ENCODE peak calls at places on chromosomes 16 and 17, in nine cellular contexts. H is fibroblast of villous mesenchyme, B is small intestine, W is GM06990, L is esophagus muscularis mucosa, G is GM23248, J is AG09309, R is AG04450, O is epithelial cell of proximal tubule. F is an unnamed sample.

GRCh38 chr17:39462644-39463375 is 1.5 kb downstream of the CDK12 start:
- DNase-seq in H (peak), B (peak), W (no peak), L (no peak), G (peak), J (no peak), R (no peak), O (no peak), F (no peak)

GRCh38 chr17:35084987-35085386 is 21.5 kb upstream of the RFFL start:
- DNase-seq in H (peak), B (peak), W (no peak), L (no peak), G (peak), J (no peak), R (no peak), O (no peak), F (no peak)

GRCh38 chr16:65015577-65015976 is 106.3 kb downstream of the CDH11 start:
- DNase-seq in H (no peak), B (no peak), W (no peak), L (no peak), G (no peak), J (no peak), R (no peak), O (no peak), F (no peak)

GRCh38 chr16:68936729-68937631 is 93.6 kb downstream of the TANGO6 start:
- DNase-seq in H (peak), B (no peak), W (peak), L (no peak), G (peak), J (peak), R (no peak), O (no peak), F (no peak)

GRCh38 chr17:80609757-80610156 is 65.1 kb downstream of the RPTOR start:
- DNase-seq in H (no peak), B (no peak), W (no peak), L (no peak), G (no peak), J (no peak), R (no peak), O (no peak), F (no peak)

GRCh38 chr16:86379505-86379846 is 130.9 kb upstream of the FOXF1 start:
- DNase-seq in H (peak), B (no peak), W (no peak), L (no peak), G (peak), J (no peak), R (no peak), O (no peak), F (no peak)

GRCh38 chr16:73122604-73123386 is 74.9 kb upstream of the ZFHX3 start:
- DNase-seq in H (peak), B (no peak), W (no peak), L (no peak), G (peak), J (no peak), R (no peak), O (no peak), F (no peak)

GRCh38 chr17:66491213-66491612 is 188.8 kb downstream of the PRKCA start:
- DNase-seq in H (no peak), B (no peak), W (no peak), L (no peak), G (no peak), J (no peak), R (no peak), O (no peak), F (no peak)

GRCh38 chr17:74325743-74326379 is at the start of gene KIF19:
- DNase-seq in H (no peak), B (peak), W (peak), L (no peak), G (peak), J (no peak), R (no peak), O (no peak), F (no peak)

GRCh38 chr17:63140255-63140654 is 174.2 kb downstream of the TANC2 start:
- DNase-seq in H (peak), B (peak), W (peak), L (no peak), G (peak), J (no peak), R (no peak), O (no peak), F (no peak)

GRCh38 chr16:86707581-86707980 is 129.2 kb downstream of the FOXL1 start:
- DNase-seq in H (no peak), B (no peak), W (no peak), L (no peak), G (no peak), J (no peak), R (no peak), O (no peak), F (no peak)

GRCh38 chr17:17570207-17570797 is 21.2 kb downstream of the PEMT start:
- DNase-seq in H (peak), B (peak), W (no peak), L (no peak), G (peak), J (no peak), R (no peak), O (no peak), F (no peak)

GRCh38 chr17:28488884-28489276 is 15.4 kb downstream of the SLC13A2 start:
- DNase-seq in H (no peak), B (no peak), W (no peak), L (no peak), G (no peak), J (no peak), R (no peak), O (no peak), F (no peak)

GRCh38 chr17:81612172-81612571 is 24.7 kb downstream of the NPLOC4 start:
- DNase-seq in H (no peak), B (no peak), W (no peak), L (no peak), G (no peak), J (no peak), R (no peak), O (no peak), F (no peak)

GRCh38 chr17:36608794-36609497 is 7.6 kb downstream of the MRM1 start:
- DNase-seq in H (peak), B (peak), W (peak), L (no peak), G (peak), J (no peak), R (peak), O (no peak), F (no peak)

GRCh38 chr17:69640073-69640472 is 225.6 kb downstream of the MAP2K6 start:
- DNase-seq in H (no peak), B (no peak), W (no peak), L (no peak), G (no peak), J (no peak), R (no peak), O (no peak), F (no peak)

GRCh38 chr17:5282639-5283217 is 644 bp downstream of the RABEP1 start:
- DNase-seq in H (peak), B (peak), W (peak), L (no peak), G (peak), J (no peak), R (no peak), O (no peak), F (no peak)

GRCh38 chr16:88360999-88361398 is 21.8 kb upstream of the ZNF469 start:
- DNase-seq in H (no peak), B (no peak), W (no peak), L (no peak), G (no peak), J (no peak), R (no peak), O (no peak), F (no peak)

GRCh38 chr17:35160354-35161201 is 13.0 kb downstream of the UNC45B start:
- DNase-seq in H (no peak), B (peak), W (no peak), L (no peak), G (no peak), J (no peak), R (no peak), O (no peak), F (no peak)

GRCh38 chr16:10314811-10315210 is 71.0 kb upstream of the ATF7IP2 start:
- DNase-seq in H (peak), B (no peak), W (no peak), L (no peak), G (peak), J (no peak), R (no peak), O (no peak), F (no peak)

GRCh38 chr17:40124279-40125141 is 2.7 kb downstream of the MSL1 start:
- DNase-seq in H (peak), B (no peak), W (no peak), L (no peak), G (peak), J (no peak), R (no peak), O (no peak), F (no peak)

DNA sequence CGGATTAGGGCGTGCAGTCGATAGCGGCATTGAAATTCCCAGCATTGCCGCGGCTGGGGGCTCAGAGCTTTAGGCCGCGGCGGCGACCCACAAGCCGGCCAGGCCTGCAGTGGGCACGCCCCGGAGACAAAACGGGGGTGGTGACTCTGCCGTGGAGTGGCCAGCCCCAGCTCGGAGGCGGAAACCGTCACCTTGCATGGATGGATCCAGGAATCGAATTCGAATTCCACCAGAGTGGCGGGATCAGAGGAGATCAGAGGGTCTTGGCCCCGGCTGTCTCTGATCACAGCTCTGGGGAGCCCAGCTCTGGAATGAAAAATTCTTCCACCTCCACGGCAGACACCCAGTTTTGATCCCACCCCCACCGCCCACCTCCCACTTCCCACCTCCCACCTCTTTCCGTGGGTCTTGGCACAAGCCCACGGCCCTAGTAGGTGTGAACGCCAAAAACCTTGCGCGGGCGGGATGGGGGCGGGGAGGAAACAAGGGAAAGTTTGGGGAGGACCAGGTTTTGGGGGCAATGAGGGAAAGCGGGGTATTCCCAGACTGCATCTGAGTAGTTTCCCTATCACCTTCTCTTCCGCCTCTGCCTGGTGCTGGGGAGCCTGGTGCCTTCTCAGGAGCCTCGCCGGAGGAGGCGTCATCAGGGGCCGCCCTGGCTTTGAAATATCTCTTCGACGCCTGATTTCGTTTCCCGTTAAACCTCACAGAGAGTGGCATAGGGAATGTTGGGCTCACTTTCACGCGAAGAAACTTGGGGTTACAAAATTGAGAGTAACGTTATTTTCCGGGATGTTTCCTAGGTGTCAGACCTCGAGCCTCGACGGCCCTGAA is 1.4 kb upstream of the IRX3 start:
- DNase-seq in H (no peak), B (no peak), W (no peak), L (no peak), G (peak), J (no peak), R (no peak), O (no peak), F (no peak)
- H3K4me3 ChIP-seq in H (peak), B (no peak), W (no peak), L (peak), G (peak), J (peak), R (no peak), O (peak), F (peak)

GRCh38 chr16:27317738-27318398 is 4.1 kb downstream of the IL4R start:
- DNase-seq in H (no peak), B (no peak), W (no peak), L (no peak), G (no peak), J (no peak), R (no peak), O (no peak), F (no peak)

GRCh38 chr16:27314986-27315332 is 1.2 kb downstream of the IL4R start:
- DNase-seq in H (no peak), B (no peak), W (no peak), L (no peak), G (no peak), J (no peak), R (no peak), O (no peak), F (no peak)

GRCh38 chr16:27317320-27317719 is 3.5 kb downstream of the IL4R start:
- DNase-seq in H (no peak), B (no peak), W (no peak), L (no peak), G (no peak), J (no peak), R (no peak), O (no peak), F (no peak)

GRCh38 chr16:27315333-27316037 is 1.7 kb downstream of the IL4R start:
- DNase-seq in H (peak), B (peak), W (peak), L (peak), G (peak), J (peak), R (no peak), O (no peak), F (no peak)

DNA sequence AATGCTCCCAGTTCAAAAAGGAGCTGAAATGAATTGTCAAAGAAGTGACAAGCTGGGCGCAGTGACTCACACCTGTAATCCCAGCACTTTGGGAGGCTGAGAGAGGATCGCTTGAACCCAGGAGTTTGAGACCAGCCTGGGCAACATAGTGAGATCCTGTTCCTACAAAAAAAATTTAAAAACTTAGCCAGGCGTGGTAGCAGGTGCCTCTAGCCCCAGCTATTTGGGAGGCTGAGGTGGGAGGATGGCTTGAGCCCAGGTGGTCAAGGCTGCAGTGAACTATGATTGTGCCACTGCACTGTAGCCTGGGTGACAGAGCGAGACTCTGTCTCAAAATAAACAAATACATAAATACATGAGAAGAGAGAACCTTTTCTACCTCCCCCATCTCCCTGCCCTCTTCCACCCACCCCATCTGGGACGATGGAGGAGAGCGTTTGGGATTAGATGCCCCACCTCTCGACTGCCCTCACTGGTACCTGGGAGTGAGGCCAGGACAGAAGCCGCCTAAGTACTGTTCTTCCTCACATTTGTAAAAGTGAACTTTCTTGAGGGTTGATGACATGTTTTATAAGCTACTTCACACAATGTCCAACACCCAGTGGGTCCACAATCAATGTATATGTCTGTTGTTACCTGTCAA is 2.4 kb downstream of the IL4R start:
- DNase-seq in H (no peak), B (no peak), W (no peak), L (no peak), G (no peak), J (no peak), R (no peak), O (no peak), F (no peak)
- H3K4me3 ChIP-seq in H (peak), B (no peak), W (no peak), L (peak), G (peak), J (no peak), R (peak), O (peak), F (no peak)

DNA sequence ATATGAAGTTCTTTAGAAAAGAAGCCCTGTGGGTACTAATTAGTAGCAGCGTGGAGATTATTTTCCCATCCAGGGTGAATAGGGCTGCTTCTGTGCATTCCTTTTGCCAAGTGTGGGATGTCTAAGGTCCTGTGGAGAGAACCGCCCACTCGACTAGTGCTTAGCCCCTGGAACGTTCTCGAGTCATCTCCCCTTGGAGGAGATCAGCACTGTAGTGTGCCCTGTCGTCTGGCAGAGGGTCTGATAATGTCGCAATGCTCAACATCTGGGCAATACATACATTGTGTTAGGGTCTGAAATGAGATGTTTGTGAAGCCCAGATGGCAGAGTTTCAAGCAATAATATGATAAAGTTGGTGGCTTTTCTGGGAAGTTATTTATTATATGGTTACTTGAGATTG is 64.8 kb downstream of the SPECC1 start:
- DNase-seq in H (no peak), B (no peak), W (no peak), L (no peak), G (no peak), J (no peak), R (no peak), O (no peak), F (no peak)
- H3K4me3 ChIP-seq in H (no peak), B (no peak), W (peak), L (peak), G (no peak), J (no peak), R (no peak), O (no peak), F (peak)

DNA sequence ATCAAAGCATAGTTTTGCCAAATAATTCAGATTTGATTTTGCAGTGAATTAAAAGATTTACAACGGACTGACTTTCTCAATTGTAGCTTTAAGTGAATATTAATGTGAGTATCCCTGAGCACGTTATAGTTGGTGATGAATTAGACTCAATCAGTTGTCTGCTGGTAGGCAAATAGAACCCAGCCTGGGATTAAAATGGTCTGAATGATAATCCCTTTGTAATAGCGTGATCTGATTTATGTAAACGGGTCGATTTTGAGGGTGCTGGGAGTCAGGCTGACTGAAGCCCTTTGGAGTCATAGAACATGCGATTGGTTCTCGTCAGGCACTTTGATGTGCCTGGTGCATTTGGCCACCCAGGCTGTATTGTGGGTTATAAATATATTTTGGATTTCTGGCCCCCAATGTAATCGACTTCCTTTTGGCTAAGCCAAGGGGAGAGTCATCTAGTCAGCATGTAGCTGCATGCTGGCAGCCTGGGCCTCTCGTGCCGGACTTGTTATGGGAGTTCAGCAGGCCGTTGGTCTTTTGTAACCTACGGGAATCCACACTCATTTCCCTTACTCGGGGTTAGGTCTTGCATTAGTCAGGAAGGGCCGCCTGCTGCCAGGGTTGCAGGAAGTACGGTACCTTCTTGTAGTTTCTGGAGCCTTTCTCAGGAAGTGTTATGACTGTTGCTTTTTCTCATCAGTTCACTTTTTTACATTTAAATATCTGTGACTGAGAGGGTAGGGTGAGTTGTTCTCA is 5.4 kb downstream of the PGS1 start:
- DNase-seq in H (peak), B (no peak), W (peak), L (peak), G (peak), J (peak), R (peak), O (no peak), F (peak)
- H3K4me3 ChIP-seq in H (no peak), B (no peak), W (no peak), L (no peak), G (peak), J (no peak), R (no peak), O (no peak), F (no peak)

DNA sequence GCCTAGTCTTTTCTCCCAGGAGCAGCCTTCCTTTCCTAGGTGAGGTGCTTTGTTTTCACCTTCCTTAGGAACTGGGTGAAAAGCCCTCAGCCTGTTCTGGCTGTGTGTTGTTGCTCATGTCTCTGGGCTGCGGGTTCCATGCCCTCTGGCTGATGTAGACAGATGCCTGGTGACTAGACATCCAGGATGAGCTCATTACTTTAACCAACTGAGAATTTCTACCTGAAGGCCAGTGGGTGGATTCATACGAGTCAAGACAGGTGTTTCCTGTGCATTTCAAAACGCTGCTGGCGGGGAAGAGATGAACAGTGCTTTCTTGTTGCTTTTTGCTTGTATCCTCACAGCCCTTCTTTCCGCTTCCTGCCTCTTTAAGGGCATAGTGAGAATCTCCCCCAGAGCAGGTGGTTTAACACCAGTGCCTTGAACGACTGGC is 22.3 kb downstream of the SAP30BP start:
- DNase-seq in H (no peak), B (no peak), W (peak), L (no peak), G (peak), J (no peak), R (no peak), O (no peak), F (no peak)
- H3K4me3 ChIP-seq in H (no peak), B (no peak), W (no peak), L (no peak), G (no peak), J (no peak), R (no peak), O (no peak), F (no peak)

GRCh38 chr16:56608043-56608875 is at the start of gene MT2A:
- DNase-seq in H (peak), B (peak), W (peak), L (peak), G (peak), J (peak), R (peak), O (no peak), F (peak)

GRCh38 chr16:56605475-56605874 is 2.9 kb upstream of the MT2A start:
- DNase-seq in H (no peak), B (no peak), W (no peak), L (no peak), G (no peak), J (no peak), R (no peak), O (no peak), F (no peak)

GRCh38 chr16:56607675-56608042 is 725 bp upstream of the MT2A start:
- DNase-seq in H (no peak), B (no peak), W (no peak), L (no peak), G (no peak), J (no peak), R (no peak), O (no peak), F (no peak)

GRCh38 chr16:56606071-56606687 is 2.2 kb upstream of the MT2A start:
- DNase-seq in H (no peak), B (no peak), W (no peak), L (no peak), G (peak), J (peak), R (no peak), O (no peak), F (peak)

GRCh38 chr16:56606688-56607618 is 1.4 kb upstream of the MT2A start:
- DNase-seq in H (peak), B (no peak), W (no peak), L (peak), G (peak), J (peak), R (peak), O (peak), F (peak)
- H3K4me3 ChIP-seq in H (peak), B (no peak), W (no peak), L (peak), G (peak), J (peak), R (peak), O (peak), F (peak)

DNA sequence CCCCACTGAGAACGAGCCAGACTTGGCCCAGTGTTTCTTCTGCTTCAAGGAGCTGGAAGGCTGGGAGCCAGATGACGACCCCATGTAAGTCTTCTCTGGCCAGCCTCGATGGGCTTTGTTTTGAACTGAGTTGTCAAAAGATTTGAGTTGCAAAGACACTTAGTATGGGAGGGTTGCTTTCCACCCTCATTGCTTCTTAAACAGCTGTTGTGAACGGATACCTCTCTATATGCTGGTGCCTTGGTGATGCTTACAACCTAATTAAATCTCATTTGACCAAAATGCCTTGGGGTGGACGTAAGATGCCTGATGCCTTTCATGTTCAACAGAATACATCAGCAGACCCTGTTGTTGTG is 631 bp downstream of the BIRC5 start:
- DNase-seq in H (no peak), B (no peak), W (no peak), L (no peak), G (no peak), J (no peak), R (no peak), O (no peak), F (no peak)
- H3K4me3 ChIP-seq in H (peak), B (peak), W (peak), L (peak), G (peak), J (peak), R (peak), O (peak), F (peak)

F was measured in skeletal muscle cell.